ENCODE peak calls at places on chromosome 9, in ten cellular contexts. U is upper lobe of left lung; X is AG04449; F is nephron progenitor cell; O is uterus; R is CD8-positive, alpha-beta T cell; Q is adrenal gland; P is GM23338; C is mammary epithelial cell; K is gastrocnemius medialis. G is an unnamed sample.

GRCh38 chr9:132235894-132236661 is 74.2 kb downstream of the NTNG2 start:
- DNase-seq in U (peak), X (no peak), F (peak), O (peak), R (peak), Q (peak), P (peak), C (peak), K (peak), G (peak)

GRCh38 chr9:88993327-88993726 is 2.1 kb downstream of the S1PR3 start:
- DNase-seq in U (no peak), X (no peak), F (no peak), O (peak), R (peak), Q (no peak), P (no peak), C (no peak), K (no peak), G (no peak)

GRCh38 chr9:1050125-1050895 is at the start of gene DMRT2:
- DNase-seq in U (peak), X (no peak), F (peak), O (peak), R (no peak), Q (peak), P (peak), C (peak), K (peak), G (no peak)

GRCh38 chr9:125241863-125242739 is 958 bp upstream of the HSPA5 start:
- DNase-seq in U (peak), X (no peak), F (no peak), O (peak), R (no peak), Q (peak), P (no peak), C (no peak), K (no peak), G (no peak)

GRCh38 chr9:95284667-95285066 is 32.8 kb downstream of the FANCC start:
- DNase-seq in U (no peak), X (no peak), F (no peak), O (no peak), R (no peak), Q (no peak), P (no peak), C (no peak), K (no peak), G (no peak)

GRCh38 chr9:94300470-94301301 is 27.8 kb downstream of the NUTM2F start:
- DNase-seq in U (no peak), X (no peak), F (no peak), O (no peak), R (no peak), Q (no peak), P (peak), C (no peak), K (no peak), G (no peak)

GRCh38 chr9:132486706-132487350 is 76.8 kb downstream of the CFAP77 start:
- DNase-seq in U (no peak), X (no peak), F (peak), O (no peak), R (peak), Q (no peak), P (no peak), C (no peak), K (no peak), G (no peak)

GRCh38 chr9:93156475-93157008 is 22.5 kb upstream of the NINJ1 start:
- DNase-seq in U (no peak), X (no peak), F (no peak), O (no peak), R (no peak), Q (no peak), P (no peak), C (no peak), K (no peak), G (no peak)

GRCh38 chr9:138047469-138048040 is 170.0 kb downstream of the CACNA1B start:
- DNase-seq in U (peak), X (no peak), F (no peak), O (no peak), R (peak), Q (no peak), P (no peak), C (no peak), K (peak), G (peak)

GRCh38 chr9:105168935-105169334 is 75.5 kb upstream of the SLC44A1 start:
- DNase-seq in U (no peak), X (peak), F (no peak), O (no peak), R (no peak), Q (no peak), P (no peak), C (no peak), K (no peak), G (no peak)

GRCh38 chr9:1198085-1198484 is 147.9 kb downstream of the DMRT2 start:
- DNase-seq in U (no peak), X (no peak), F (no peak), O (no peak), R (no peak), Q (no peak), P (no peak), C (peak), K (no peak), G (no peak)

GRCh38 chr9:123361731-123362560 is 5.9 kb downstream of the CRB2 start:
- DNase-seq in U (no peak), X (no peak), F (peak), O (no peak), R (no peak), Q (no peak), P (no peak), C (no peak), K (no peak), G (no peak)

GRCh38 chr9:89367281-89367680 is 49.0 kb downstream of the SECISBP2 start:
- DNase-seq in U (no peak), X (no peak), F (no peak), O (no peak), R (no peak), Q (no peak), P (no peak), C (no peak), K (peak), G (no peak)

DNA sequence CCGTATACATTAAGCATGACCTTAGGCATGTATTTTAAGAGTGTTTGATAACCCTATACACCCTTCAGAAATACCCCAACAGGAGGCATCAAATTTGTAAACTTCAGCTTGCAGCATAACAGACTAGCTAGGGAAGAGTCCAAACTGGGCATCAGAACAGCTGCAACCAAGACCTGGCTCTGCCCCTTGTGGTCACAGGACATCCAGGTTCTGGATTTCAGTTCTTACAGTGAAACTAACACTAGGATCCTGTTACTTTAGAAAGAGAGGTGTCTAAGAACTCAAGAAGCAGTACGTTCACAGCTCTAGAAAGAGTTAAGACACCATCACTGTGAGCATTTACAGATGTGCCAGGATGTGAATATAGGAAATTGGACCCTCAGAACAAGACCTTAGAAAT is 229.8 kb downstream of the BNC2 start:
- DNase-seq in U (no peak), X (no peak), F (no peak), O (no peak), R (no peak), Q (no peak), P (peak), C (no peak), K (peak), G (no peak)
- TF ChIP-seq CTCF in U (no peak), X (no peak), F (no peak), O (no peak), R (no peak), Q (no peak), P (peak), C (no peak), K (peak), G (no peak)

GRCh38 chr9:128628471-128629048 is 28.1 kb downstream of the DYNC2I2 start:
- DNase-seq in U (peak), X (no peak), F (no peak), O (peak), R (no peak), Q (peak), P (no peak), C (no peak), K (peak), G (no peak)
- TF ChIP-seq CTCF in U (no peak), X (no peak), F (no peak), O (no peak), R (no peak), Q (no peak), P (no peak), C (no peak), K (no peak), G (no peak)

GRCh38 chr9:37035472-37036236 is 1.6 kb upstream of the PAX5 start:
- DNase-seq in U (no peak), X (no peak), F (peak), O (no peak), R (no peak), Q (no peak), P (peak), C (no peak), K (no peak), G (peak)
- TF ChIP-seq CTCF in U (no peak), X (no peak), F (no peak), O (no peak), R (no peak), Q (no peak), P (no peak), C (no peak), K (no peak), G (no peak)

GRCh38 chr9:121736964-121737462 is 85.6 kb downstream of the DAB2IP start:
- DNase-seq in U (peak), X (no peak), F (peak), O (no peak), R (no peak), Q (peak), P (peak), C (no peak), K (no peak), G (no peak)

GRCh38 chr9:121736147-121736721 is 84.8 kb downstream of the DAB2IP start:
- DNase-seq in U (peak), X (no peak), F (peak), O (peak), R (no peak), Q (peak), P (peak), C (no peak), K (peak), G (no peak)

GRCh38 chr9:121735792-121736130 is 84.3 kb downstream of the DAB2IP start:
- DNase-seq in U (no peak), X (no peak), F (no peak), O (no peak), R (no peak), Q (no peak), P (peak), C (peak), K (no peak), G (no peak)

GRCh38 chr9:121734465-121734864 is 83.0 kb downstream of the DAB2IP start:
- DNase-seq in U (no peak), X (no peak), F (no peak), O (no peak), R (no peak), Q (no peak), P (no peak), C (no peak), K (no peak), G (no peak)

GRCh38 chr9:121735065-121735791 is 83.8 kb downstream of the DAB2IP start:
- DNase-seq in U (no peak), X (peak), F (peak), O (no peak), R (no peak), Q (no peak), P (peak), C (peak), K (no peak), G (no peak)
- TF ChIP-seq CTCF in U (no peak), X (peak), F (peak), O (no peak), R (peak), Q (no peak), P (peak), C (peak), K (peak), G (no peak)

GRCh38 chr9:114376586-114376985 is 11.2 kb downstream of the AKNA start:
- DNase-seq in U (no peak), X (no peak), F (no peak), O (no peak), R (no peak), Q (no peak), P (no peak), C (no peak), K (no peak), G (no peak)

GRCh38 chr9:114375386-114375785 is 12.4 kb downstream of the AKNA start:
- DNase-seq in U (no peak), X (no peak), F (no peak), O (no peak), R (no peak), Q (no peak), P (no peak), C (no peak), K (no peak), G (no peak)

GRCh38 chr9:114373960-114374730 is 13.6 kb downstream of the AKNA start:
- DNase-seq in U (no peak), X (no peak), F (no peak), O (no peak), R (no peak), Q (no peak), P (no peak), C (no peak), K (no peak), G (no peak)

GRCh38 chr9:114372971-114373591 is 14.7 kb downstream of the AKNA start:
- DNase-seq in U (peak), X (no peak), F (no peak), O (no peak), R (peak), Q (peak), P (no peak), C (no peak), K (peak), G (peak)

DNA sequence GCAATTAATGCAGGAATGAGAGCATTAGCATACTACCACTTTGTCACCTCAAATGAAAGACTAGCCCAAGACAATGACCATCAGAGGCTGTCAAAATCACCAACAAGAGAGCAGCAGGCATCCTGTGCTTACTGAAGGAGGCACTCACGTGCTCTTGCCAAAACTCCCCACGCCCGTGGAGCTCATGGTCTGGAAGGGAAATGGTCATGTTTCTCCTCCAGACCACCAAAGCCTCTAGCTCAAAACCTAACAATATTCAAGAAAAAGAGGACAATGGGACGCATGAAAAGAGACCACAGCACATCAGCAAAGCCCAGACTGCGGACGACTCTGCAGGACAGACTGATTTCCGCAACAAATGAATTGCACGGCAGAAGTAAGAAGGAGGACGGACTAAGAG is 12.8 kb downstream of the AKNA start:
- DNase-seq in U (no peak), X (no peak), F (no peak), O (no peak), R (no peak), Q (no peak), P (no peak), C (no peak), K (no peak), G (no peak)
- TF ChIP-seq CTCF in U (no peak), X (no peak), F (no peak), O (no peak), R (no peak), Q (no peak), P (peak), C (no peak), K (no peak), G (no peak)

GRCh38 chr9:78047106-78047505 is 15.5 kb upstream of the GNAQ start:
- DNase-seq in U (no peak), X (no peak), F (no peak), O (no peak), R (no peak), Q (no peak), P (no peak), C (no peak), K (no peak), G (no peak)

GRCh38 chr9:78044886-78045285 is 13.3 kb upstream of the GNAQ start:
- DNase-seq in U (no peak), X (no peak), F (no peak), O (no peak), R (no peak), Q (no peak), P (no peak), C (no peak), K (no peak), G (no peak)

GRCh38 chr9:78046120-78046519 is 14.5 kb upstream of the GNAQ start:
- DNase-seq in U (no peak), X (no peak), F (no peak), O (no peak), R (no peak), Q (no peak), P (no peak), C (no peak), K (no peak), G (no peak)

GRCh38 chr9:78041971-78042370 is 10.4 kb upstream of the GNAQ start:
- DNase-seq in U (no peak), X (no peak), F (no peak), O (no peak), R (no peak), Q (no peak), P (no peak), C (no peak), K (no peak), G (no peak)

DNA sequence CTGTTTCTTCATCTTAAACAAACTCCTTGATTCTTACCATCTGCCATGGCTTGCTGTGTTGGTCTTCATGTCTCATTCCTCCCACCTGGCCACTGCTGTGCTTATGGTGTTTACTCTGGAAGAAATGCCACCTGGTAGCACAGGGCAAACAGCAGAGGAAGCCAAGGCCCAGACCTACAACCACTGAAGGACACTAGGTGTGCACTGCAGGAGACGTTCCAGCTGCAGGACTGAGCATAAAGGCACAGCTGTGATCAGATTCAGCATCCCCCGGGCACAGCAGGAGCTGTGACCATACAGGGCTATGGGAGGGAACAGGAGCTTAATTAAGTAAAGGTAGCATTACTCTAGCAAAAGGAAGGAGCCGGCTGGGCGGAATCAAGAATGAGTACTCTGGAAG is 12.6 kb upstream of the GNAQ start:
- DNase-seq in U (no peak), X (no peak), F (no peak), O (no peak), R (no peak), Q (no peak), P (no peak), C (no peak), K (no peak), G (no peak)
- TF ChIP-seq CTCF in U (no peak), X (no peak), F (no peak), O (no peak), R (no peak), Q (no peak), P (no peak), C (no peak), K (no peak), G (no peak)

DNA sequence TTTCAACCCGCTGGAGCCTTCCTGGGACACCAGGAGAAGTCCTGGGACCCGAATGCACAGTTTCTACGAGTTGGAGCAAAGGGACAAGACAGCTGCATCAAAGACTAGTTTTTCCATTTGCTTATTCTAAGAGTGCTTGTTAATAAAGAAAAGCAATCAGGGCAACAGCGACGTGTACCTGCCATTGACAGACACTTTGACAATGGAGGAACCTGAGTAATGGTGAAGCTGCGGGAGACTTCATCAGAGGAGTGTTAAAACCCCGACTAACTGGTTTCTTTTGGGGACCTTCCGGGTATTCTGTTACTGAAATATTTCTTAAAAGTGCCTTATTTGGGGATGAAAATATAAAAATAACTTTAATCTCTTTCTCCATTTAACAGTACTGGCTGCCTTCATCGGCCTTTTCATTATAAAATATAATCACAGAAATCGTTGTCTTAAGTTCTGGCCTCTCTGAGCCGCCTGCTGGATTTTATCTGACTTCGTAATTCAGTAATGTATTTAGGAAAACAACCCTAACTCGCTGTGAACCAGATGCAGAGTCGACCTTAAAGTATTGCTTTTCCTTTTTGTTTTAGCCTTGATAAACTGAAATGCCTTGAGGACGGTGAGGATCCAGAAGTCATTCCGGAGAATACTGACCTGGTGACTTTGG is 781 bp downstream of the SNAPC3 start:
- DNase-seq in U (no peak), X (no peak), F (no peak), O (no peak), R (no peak), Q (no peak), P (peak), C (peak), K (no peak), G (no peak)
- TF ChIP-seq CTCF in U (no peak), X (no peak), F (no peak), O (no peak), R (peak), Q (no peak), P (no peak), C (peak), K (no peak), G (no peak)

GRCh38 chr9:127437497-127438264 is 13.5 kb downstream of the ZNF79 start:
- DNase-seq in U (no peak), X (no peak), F (no peak), O (no peak), R (peak), Q (no peak), P (peak), C (no peak), K (no peak), G (no peak)
- TF ChIP-seq CTCF in U (no peak), X (peak), F (no peak), O (no peak), R (no peak), Q (no peak), P (peak), C (no peak), K (no peak), G (no peak)

GRCh38 chr9:73200694-73201432 is 49.2 kb downstream of the ANXA1 start:
- DNase-seq in U (no peak), X (no peak), F (no peak), O (no peak), R (no peak), Q (no peak), P (peak), C (no peak), K (no peak), G (no peak)
- TF ChIP-seq CTCF in U (no peak), X (peak), F (peak), O (peak), R (peak), Q (peak), P (no peak), C (peak), K (peak), G (no peak)

DNA sequence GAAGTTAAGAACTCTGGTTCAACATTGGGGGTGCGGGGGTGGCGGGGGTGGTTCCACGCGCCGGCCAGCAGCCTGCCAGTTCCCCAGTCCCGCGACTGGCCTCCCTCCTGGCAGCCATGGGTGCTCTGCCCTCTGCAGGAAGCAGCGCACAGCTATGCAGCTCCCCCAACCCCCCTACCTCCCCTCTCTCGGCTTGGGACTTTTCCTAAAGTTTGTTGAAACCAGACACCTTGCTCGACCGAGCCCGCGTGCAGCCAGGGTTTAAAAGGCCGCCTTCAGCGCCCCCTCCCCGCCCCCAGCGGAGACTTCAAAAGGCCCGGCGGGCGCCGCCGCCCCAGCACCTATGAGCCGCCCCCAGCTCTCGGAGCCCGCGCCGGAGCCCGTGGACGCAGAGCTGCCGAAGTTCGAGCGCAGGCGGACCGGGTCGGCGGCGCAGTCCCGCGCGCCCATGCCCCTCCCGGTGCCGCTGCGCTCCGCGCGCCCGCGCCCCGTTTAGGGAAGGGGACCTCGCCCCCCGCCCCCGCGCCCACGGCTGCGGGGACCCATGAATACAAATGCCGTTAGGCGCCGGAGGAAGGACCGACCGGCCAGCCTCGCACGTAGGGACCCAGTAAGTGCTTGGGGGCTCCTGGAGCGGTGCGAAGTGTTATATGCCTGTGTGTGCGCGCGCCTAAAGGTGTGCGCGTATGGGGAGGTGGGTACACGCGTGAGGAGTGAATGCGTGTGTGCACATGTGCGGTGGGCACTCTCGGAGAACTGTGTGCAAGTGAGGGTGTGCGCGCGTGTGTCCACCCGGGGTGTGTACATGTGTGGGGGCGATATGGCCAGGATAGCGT is 1.4 kb upstream of the COL27A1 start:
- DNase-seq in U (peak), X (no peak), F (peak), O (no peak), R (no peak), Q (peak), P (peak), C (peak), K (no peak), G (no peak)
- TF ChIP-seq CTCF in U (no peak), X (peak), F (peak), O (no peak), R (no peak), Q (no peak), P (peak), C (peak), K (peak), G (no peak)

G was measured in activated B cell treated with CpG ODN at 0.5 μM for 24 hours.